ENCODE peak calls at places on chromosomes 16 and 17, in ten cellular contexts. V, I, X, E, J, Q, N, M, R and G are unnamed samples.

GRCh38 chr16:71658771-71659170 is 32.8 kb downstream of the MARVELD3 start:
- DNase-seq in V (no peak), I (no peak), X (no peak), E (no peak), J (no peak), Q (no peak), N (no peak), M (no peak), R (no peak), G (no peak)

GRCh38 chr16:68416057-68417046 is 32.0 kb downstream of the SMPD3 start:
- DNase-seq in V (peak), I (no peak), X (no peak), E (peak), J (no peak), Q (peak), N (no peak), M (no peak), R (no peak), G (no peak)

GRCh38 chr17:8909621-8910292 is 42.3 kb upstream of the PIK3R6 start:
- DNase-seq in V (no peak), I (no peak), X (no peak), E (no peak), J (no peak), Q (no peak), N (no peak), M (peak), R (no peak), G (no peak)

GRCh38 chr16:53519417-53520091 is 16.5 kb upstream of the AKTIP start:
- DNase-seq in V (no peak), I (no peak), X (no peak), E (no peak), J (no peak), Q (no peak), N (no peak), M (no peak), R (no peak), G (no peak)

GRCh38 chr16:49638696-49639629 is 216.9 kb downstream of the ZNF423 start:
- DNase-seq in V (peak), I (peak), X (peak), E (no peak), J (no peak), Q (peak), N (no peak), M (no peak), R (no peak), G (no peak)

GRCh38 chr17:40121191-40121885 is 433 bp upstream of the MSL1 start:
- DNase-seq in V (peak), I (peak), X (peak), E (no peak), J (peak), Q (no peak), N (peak), M (no peak), R (no peak), G (no peak)

GRCh38 chr17:82866521-82867214 is 26.8 kb upstream of the ZNF750 start:
- DNase-seq in V (peak), I (peak), X (no peak), E (no peak), J (no peak), Q (no peak), N (peak), M (no peak), R (no peak), G (peak)

GRCh38 chr17:142102-142661 is 4.8 kb downstream of the SCGB1C2 start:
- DNase-seq in V (peak), I (peak), X (no peak), E (peak), J (peak), Q (peak), N (peak), M (peak), R (peak), G (peak)

GRCh38 chr16:85149776-85150175 is 37.5 kb upstream of the CIBAR2 start:
- DNase-seq in V (no peak), I (no peak), X (peak), E (peak), J (no peak), Q (no peak), N (peak), M (no peak), R (no peak), G (no peak)

GRCh38 chr17:65855245-65855644 is 293.8 kb upstream of the AXIN2 start:
- DNase-seq in V (no peak), I (peak), X (no peak), E (no peak), J (no peak), Q (no peak), N (peak), M (no peak), R (no peak), G (peak)

GRCh38 chr17:30332057-30332542 is 1.8 kb downstream of the TMIGD1 start:
- DNase-seq in V (no peak), I (peak), X (no peak), E (no peak), J (no peak), Q (peak), N (peak), M (no peak), R (peak), G (peak)

GRCh38 chr17:69050999-69051775 is 9.5 kb downstream of the ABCA9 start:
- DNase-seq in V (no peak), I (peak), X (no peak), E (no peak), J (no peak), Q (no peak), N (peak), M (no peak), R (peak), G (peak)

GRCh38 chr16:25034916-25035315 is 19.7 kb upstream of the ARHGAP17 start:
- DNase-seq in V (no peak), I (no peak), X (no peak), E (no peak), J (no peak), Q (no peak), N (peak), M (no peak), R (no peak), G (peak)

GRCh38 chr16:86064431-86065250 is 165.7 kb downstream of the IRF8 start:
- DNase-seq in V (no peak), I (no peak), X (no peak), E (no peak), J (no peak), Q (no peak), N (no peak), M (no peak), R (no peak), G (no peak)

GRCh38 chr16:29141586-29142324 is 156.9 kb downstream of the LAT start:
- DNase-seq in V (no peak), I (no peak), X (no peak), E (no peak), J (peak), Q (no peak), N (no peak), M (no peak), R (no peak), G (no peak)

GRCh38 chr17:7687072-7687907 is at the start of gene TP53:
- DNase-seq in V (peak), I (peak), X (peak), E (peak), J (peak), Q (peak), N (peak), M (peak), R (peak), G (peak)

GRCh38 chr17:33664116-33664840 is 371.2 kb upstream of the ASIC2 start:
- DNase-seq in V (no peak), I (no peak), X (no peak), E (no peak), J (no peak), Q (no peak), N (no peak), M (peak), R (no peak), G (no peak)

GRCh38 chr17:81866440-81867122 is 4.6 kb downstream of the ARHGDIA start:
- DNase-seq in V (no peak), I (peak), X (no peak), E (no peak), J (no peak), Q (no peak), N (no peak), M (no peak), R (no peak), G (peak)

GRCh38 chr17:1467898-1468492 is 12.0 kb upstream of the CRK start:
- DNase-seq in V (no peak), I (no peak), X (no peak), E (no peak), J (peak), Q (peak), N (no peak), M (peak), R (peak), G (peak)

GRCh38 chr16:17358846-17359245 is 111.9 kb downstream of the XYLT1 start:
- DNase-seq in V (no peak), I (no peak), X (no peak), E (no peak), J (no peak), Q (peak), N (peak), M (no peak), R (no peak), G (peak)

GRCh38 chr16:30030011-30030685 is 923 bp downstream of the TLCD3B start:
- DNase-seq in V (no peak), I (no peak), X (no peak), E (no peak), J (no peak), Q (no peak), N (no peak), M (no peak), R (no peak), G (no peak)

GRCh38 chr17:5793157-5793556 is 208.8 kb upstream of the NLRP1 start:
- DNase-seq in V (no peak), I (no peak), X (no peak), E (no peak), J (no peak), Q (no peak), N (no peak), M (no peak), R (no peak), G (no peak)

GRCh38 chr16:4052801-4053662 is 63.2 kb downstream of the ADCY9 start:
- DNase-seq in V (peak), I (no peak), X (peak), E (peak), J (peak), Q (peak), N (peak), M (no peak), R (no peak), G (peak)

GRCh38 chr17:47624727-47625068 is 25.0 kb upstream of the KPNB1 start:
- DNase-seq in V (no peak), I (no peak), X (no peak), E (no peak), J (no peak), Q (no peak), N (no peak), M (no peak), R (no peak), G (no peak)

GRCh38 chr17:18185832-18186231 is 2.2 kb downstream of the ALKBH5 start:
- DNase-seq in V (no peak), I (no peak), X (no peak), E (no peak), J (no peak), Q (peak), N (peak), M (no peak), R (no peak), G (peak)

DNA sequence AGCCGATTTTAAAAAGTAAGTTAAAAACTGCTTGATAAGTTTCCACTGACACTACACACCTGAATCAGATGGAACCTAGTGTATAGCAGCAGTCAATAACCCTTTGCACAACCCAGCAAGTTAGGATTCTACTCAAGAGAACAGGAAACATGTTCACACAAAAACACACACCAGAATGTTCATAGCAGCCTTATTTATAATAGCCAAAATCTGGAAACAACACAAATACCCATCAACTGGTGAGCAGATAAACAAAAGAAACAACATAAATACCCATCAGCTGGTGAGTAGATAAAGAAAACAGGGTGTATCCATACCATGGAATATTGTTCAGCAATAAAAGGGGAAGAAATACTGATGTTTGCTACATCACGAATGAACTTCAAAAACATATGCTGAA is 2.7 kb upstream of the CDH11 start:
- DNase-seq in V (no peak), I (no peak), X (no peak), E (no peak), J (no peak), Q (no peak), N (no peak), M (no peak), R (no peak), G (no peak)
- H3K4me3 ChIP-seq in V (no peak), I (peak), X (no peak), E (no peak), J (peak), Q (no peak), N (no peak), M (no peak), R (no peak), G (no peak)

GRCh38 chr17:61848896-61849295 is 14.4 kb downstream of the BRIP1 start:
- DNase-seq in V (no peak), I (no peak), X (no peak), E (no peak), J (no peak), Q (no peak), N (no peak), M (no peak), R (no peak), G (no peak)

GRCh38 chr17:61846976-61847375 is 16.4 kb downstream of the BRIP1 start:
- DNase-seq in V (no peak), I (no peak), X (no peak), E (no peak), J (no peak), Q (no peak), N (no peak), M (no peak), R (no peak), G (no peak)

GRCh38 chr17:61848247-61848646 is 15.1 kb downstream of the BRIP1 start:
- DNase-seq in V (no peak), I (no peak), X (no peak), E (no peak), J (no peak), Q (no peak), N (no peak), M (no peak), R (no peak), G (no peak)

GRCh38 chr17:61847659-61848058 is 15.7 kb downstream of the BRIP1 start:
- DNase-seq in V (no peak), I (no peak), X (no peak), E (no peak), J (no peak), Q (no peak), N (no peak), M (no peak), R (no peak), G (no peak)

GRCh38 chr17:61849674-61850073 is 13.7 kb downstream of the BRIP1 start:
- DNase-seq in V (no peak), I (peak), X (no peak), E (no peak), J (no peak), Q (no peak), N (no peak), M (no peak), R (no peak), G (peak)
- TF ChIP-seq CTCF in V (no peak), I (no peak), X (no peak), E (no peak), J (no peak), Q (no peak), N (no peak), M (no peak), R (no peak), G (no peak)

GRCh38 chr16:88452485-88453216 is 429 bp upstream of the ZFPM1 start:
- DNase-seq in V (peak), I (peak), X (peak), E (peak), J (peak), Q (peak), N (peak), M (peak), R (peak), G (peak)
- H3K4me3 ChIP-seq in V (peak), I (peak), X (peak), E (peak), J (peak), Q (peak), N (peak), M (peak), R (peak), G (peak)

DNA sequence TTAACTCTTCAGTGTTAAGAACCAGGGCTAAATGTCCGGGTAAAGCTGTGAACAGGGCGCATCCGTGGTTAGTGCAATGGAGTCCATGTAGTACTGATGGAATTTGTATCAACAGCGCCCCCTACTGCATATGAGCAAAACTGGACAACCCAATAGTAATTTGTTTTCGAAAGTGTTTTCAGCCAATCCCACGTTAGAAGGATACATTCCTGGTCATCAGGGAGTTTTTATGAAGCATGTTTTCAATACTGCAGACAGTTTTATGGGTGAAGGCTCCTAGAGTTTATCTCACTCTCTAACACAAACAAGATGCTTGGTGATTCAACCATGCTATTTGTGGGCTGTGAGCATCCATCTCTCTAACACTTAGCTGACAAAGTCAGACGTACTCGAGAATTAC is 46.6 kb upstream of the HNF1B start:
- DNase-seq in V (no peak), I (peak), X (no peak), E (no peak), J (no peak), Q (peak), N (peak), M (no peak), R (peak), G (peak)
- TF ChIP-seq CTCF in V (peak), I (peak), X (peak), E (no peak), J (peak), Q (peak), N (peak), M (peak), R (peak), G (peak)

GRCh38 chr16:50863673-50864144 is 121.8 kb downstream of the CYLD start:
- DNase-seq in V (no peak), I (no peak), X (no peak), E (no peak), J (no peak), Q (no peak), N (no peak), M (no peak), R (no peak), G (no peak)
- H3K4me3 ChIP-seq in V (no peak), I (no peak), X (no peak), E (no peak), J (no peak), Q (no peak), N (no peak), M (no peak), R (no peak), G (no peak)

DNA sequence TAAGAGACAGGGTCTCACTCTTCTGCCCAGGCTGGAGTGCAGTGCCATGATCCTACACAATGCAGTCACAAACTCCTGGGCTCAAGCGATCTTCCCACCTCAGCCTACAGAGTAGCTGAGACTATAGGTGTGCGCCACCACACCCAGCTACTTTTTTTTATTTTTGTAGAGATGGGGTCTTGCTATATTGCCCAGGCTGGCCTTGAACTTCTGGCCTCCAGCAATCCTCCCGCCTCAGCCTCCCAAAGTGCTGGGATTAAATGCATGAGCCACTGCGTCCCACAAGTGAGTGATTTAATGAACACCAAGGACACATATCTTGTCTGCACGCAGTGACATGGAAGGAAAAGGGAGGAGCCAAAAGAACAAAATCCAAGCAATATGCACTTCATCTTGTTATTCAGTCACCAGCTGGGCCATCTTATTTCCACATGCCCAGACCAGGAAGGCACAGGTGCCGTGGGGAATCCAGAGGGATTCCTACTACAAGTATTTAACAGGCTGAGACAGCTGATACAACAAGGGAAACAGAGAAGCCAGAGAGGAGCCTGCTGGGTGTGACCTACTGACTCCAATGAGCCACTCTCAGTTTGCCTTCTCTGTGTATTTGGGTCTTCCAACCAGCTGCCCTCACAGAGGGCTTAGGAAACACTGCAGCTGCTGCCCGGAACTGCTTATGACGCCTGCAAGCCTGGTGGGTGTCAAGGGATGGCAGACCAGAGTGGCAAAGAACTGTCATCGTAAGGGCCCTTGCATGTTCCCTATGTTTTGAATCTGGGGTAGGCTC is 17.0 kb downstream of the LSM12 start:
- DNase-seq in V (no peak), I (no peak), X (no peak), E (no peak), J (no peak), Q (no peak), N (no peak), M (no peak), R (no peak), G (no peak)
- TF ChIP-seq CTCF in V (no peak), I (no peak), X (no peak), E (no peak), J (no peak), Q (no peak), N (no peak), M (no peak), R (no peak), G (no peak)

GRCh38 chr17:63848834-63849689 is 6.6 kb upstream of the SMARCD2 start:
- DNase-seq in V (peak), I (peak), X (peak), E (peak), J (peak), Q (peak), N (peak), M (peak), R (peak), G (peak)
- H3K4me3 ChIP-seq in V (peak), I (peak), X (peak), E (peak), J (peak), Q (no peak), N (peak), M (peak), R (no peak), G (peak)